ENCODE peak calls at places on chromosomes 1 and 21, in four cellular contexts. G is fibroblast of the aortic adventitia; R is left ventricle myocardium inferior; M is stimulated activated naive CD8-positive, alpha-beta T cell treated with anti-CD3 and anti-CD28 coated beads, Interleukin-15, amount 100 ng/mL, for 72 hours. N is an unnamed sample.

GRCh38 chr1:168920456-168921094 is 185.9 kb upstream of the ATP1B1 start:
- DNase-seq in G (peak), M (no peak), R (no peak), N (no peak)

GRCh38 chr1:160767417-160768294 is 28.3 kb upstream of the LY9 start:
- DNase-seq in M (peak), R (no peak), G (no peak), N (no peak)

GRCh38 chr1:14937288-14937949 is 216.1 kb upstream of the TMEM51 start:
- DNase-seq in G (no peak), M (no peak), R (no peak), N (no peak)

GRCh38 chr1:201686709-201687455 is 142.1 kb upstream of the IPO9 start:
- DNase-seq in M (no peak), G (no peak), R (no peak), N (no peak)

GRCh38 chr1:28313710-28314510 is 14.9 kb upstream of the MED18 start:
- DNase-seq in G (peak), R (no peak), M (no peak), N (no peak)

GRCh38 chr1:158290571-158290935 is 830 bp downstream of the CD1C start:
- DNase-seq in M (no peak), G (no peak), R (no peak), N (no peak)

GRCh38 chr1:244450597-244451538 is 841 bp downstream of the ADSS2 start:
- DNase-seq in G (peak), R (peak), M (peak), N (peak)

GRCh38 chr1:28104866-28105467 is 16.6 kb upstream of the EYA3 start:
- DNase-seq in R (no peak), G (peak), M (no peak), N (no peak)

GRCh38 chr1:217948741-217949140 is 317.6 kb downstream of the SPATA17 start:
- DNase-seq in M (no peak), R (no peak), G (no peak), N (no peak)

GRCh38 chr21:27823652-27824201 is 856.8 kb upstream of the ADAMTS5 start:
- DNase-seq in G (no peak), R (no peak), M (no peak), N (no peak)

GRCh38 chr1:37073752-37074151 is 39.4 kb upstream of the GRIK3 start:
- DNase-seq in G (no peak), R (no peak), M (no peak), N (no peak)

GRCh38 chr1:184753608-184754478 is 815 bp downstream of the EDEM3 start:
- DNase-seq in M (peak), R (peak), G (peak), N (no peak)

GRCh38 chr1:72397786-72398185 is 115.4 kb upstream of the NEGR1 start:
- DNase-seq in G (peak), M (no peak), R (no peak), N (no peak)

GRCh38 chr1:153540394-153541361 is at the start of gene S100A5:
- DNase-seq in R (no peak), M (peak), G (peak), N (no peak)

GRCh38 chr1:93623875-93624274 is 57.8 kb downstream of the BCAR3 start:
- DNase-seq in G (peak), M (no peak), R (no peak), N (no peak)

GRCh38 chr21:34557261-34557660 is 45.3 kb upstream of the KCNE1 start:
- DNase-seq in M (no peak), R (no peak), G (no peak), N (no peak)

GRCh38 chr1:36175137-36176095 is 19.5 kb downstream of the MAP7D1 start:
- DNase-seq in R (peak), G (peak), M (no peak), N (no peak)

GRCh38 chr1:150256549-150257341 is 829 bp upstream of the CA14 start:
- DNase-seq in R (no peak), G (peak), M (no peak), N (no peak)

GRCh38 chr1:45012639-45013278 is 705 bp downstream of the UROD start:
- DNase-seq in M (peak), R (peak), G (peak), N (no peak)

GRCh38 chr21:43644609-43645008 is 14.7 kb downstream of the HSF2BP start:
- DNase-seq in R (no peak), G (peak), M (no peak), N (no peak)

GRCh38 chr1:32742956-32743355 is 40.4 kb upstream of the SYNC start:
- DNase-seq in M (no peak), R (no peak), G (no peak), N (no peak)

GRCh38 chr1:37776946-37777516 is 12.1 kb upstream of the EPHA10 start:
- DNase-seq in G (no peak), M (no peak), R (no peak), N (no peak)

GRCh38 chr1:18955442-18956188 is 861 bp downstream of the IFFO2 start:
- DNase-seq in G (no peak), R (no peak), M (peak), N (no peak)

GRCh38 chr1:11596295-11596694 is 57.9 kb downstream of the FBXO2 start:
- DNase-seq in M (no peak), G (no peak), R (no peak), N (no peak)

GRCh38 chr1:92504751-92505692 is 18.3 kb upstream of the GFI1 start:
- DNase-seq in G (no peak), R (no peak), M (no peak), N (no peak)

GRCh38 chr1:151061012-151061401 is 810 bp downstream of the MLLT11 start:
- DNase-seq in M (no peak), G (peak), R (no peak), N (no peak)